ENCODE peak calls at places on chromosomes 3 and 15, in ten cellular contexts. Y is GM20000, U is H9, J is heart left ventricle, F is Calu3, N is left ventricle myocardium inferior, H is stomach, Z is left lung, I is fibroblast of mammary gland, E is GM12878. B is an unnamed sample.

GRCh38 chr15:34514251-34514760 is 69.1 kb downstream of the GOLGA8B start:
- DNase-seq in J (peak), Z (peak), I (no peak), N (peak), Y (peak), E (no peak), H (no peak), U (no peak), F (peak), B (peak)

GRCh38 chr15:68205949-68206539 is 912 bp upstream of the CALML4 start:
- DNase-seq in F (peak), E (no peak), I (no peak), Z (peak), U (peak), N (peak), H (peak), Y (no peak), J (peak), B (no peak)

GRCh38 chr3:178968996-178969700 is 102.5 kb downstream of the ZMAT3 start:
- DNase-seq in U (no peak), F (no peak), Y (peak), J (no peak), Z (no peak), N (no peak), H (no peak), I (no peak), E (peak), B (no peak)

GRCh38 chr3:21645121-21645897 is 105.7 kb downstream of the ZNF385D start:
- DNase-seq in U (no peak), I (peak), J (peak), N (peak), Y (no peak), F (no peak), Z (no peak), H (peak), E (no peak), B (no peak)

GRCh38 chr15:95162967-95163531 is 931.7 kb downstream of the MCTP2 start:
- DNase-seq in I (peak), E (no peak), F (no peak), Z (no peak), Y (no peak), J (no peak), H (no peak), N (no peak), U (no peak), B (no peak)

GRCh38 chr3:54223063-54223462 is 100.7 kb downstream of the CACNA2D3 start:
- DNase-seq in N (no peak), I (no peak), J (no peak), H (no peak), E (no peak), Y (no peak), Z (no peak), U (no peak), F (no peak), B (no peak)

GRCh38 chr3:139771331-139771730 is 93.6 kb upstream of the NMNAT3 start:
- DNase-seq in J (no peak), E (no peak), Z (no peak), U (no peak), F (no peak), H (no peak), I (no peak), Y (no peak), N (no peak), B (no peak)

GRCh38 chr3:45507820-45508317 is 86.7 kb upstream of the LIMD1 start:
- DNase-seq in N (peak), F (no peak), Z (no peak), Y (no peak), I (peak), U (peak), H (no peak), J (peak), E (no peak), B (peak)

GRCh38 chr3:126846316-126846715 is 136.6 kb upstream of the PLXNA1 start:
- DNase-seq in I (peak), U (no peak), Y (no peak), H (no peak), Z (no peak), F (no peak), N (no peak), J (no peak), E (no peak), B (no peak)

GRCh38 chr15:77497108-77497737 is 76.5 kb downstream of the HMG20A start:
- DNase-seq in N (peak), Z (no peak), H (peak), J (peak), I (no peak), E (no peak), Y (no peak), U (peak), F (no peak), B (no peak)

GRCh38 chr3:5122741-5123706 is 932 bp downstream of the ARL8B start:
- DNase-seq in Z (no peak), E (no peak), J (peak), H (peak), N (peak), F (peak), Y (peak), I (peak), U (peak), B (no peak)

GRCh38 chr3:39000008-39000450 is 51.7 kb downstream of the SCN11A start:
- DNase-seq in U (peak), I (peak), E (peak), J (no peak), Z (no peak), Y (peak), F (no peak), N (no peak), H (no peak), B (no peak)

GRCh38 chr15:45646220-45646619 is 11.4 kb downstream of the SQOR start:
- DNase-seq in U (no peak), F (no peak), I (peak), Y (no peak), Z (no peak), J (no peak), H (no peak), E (no peak), N (no peak), B (no peak)

GRCh38 chr15:55589297-55589696 is 1.2 kb upstream of the PYGO1 start:
- DNase-seq in F (no peak), J (no peak), E (no peak), Z (no peak), N (no peak), I (peak), H (no peak), Y (no peak), U (no peak), B (no peak)

GRCh38 chr15:29670945-29671307 is 151.3 kb downstream of the TJP1 start:
- DNase-seq in H (peak), Y (no peak), U (no peak), Z (no peak), I (peak), E (no peak), N (no peak), J (no peak), F (peak), B (no peak)

GRCh38 chr15:68574051-68574450 is 4.7 kb upstream of the CORO2B start:
- DNase-seq in J (no peak), Y (no peak), U (no peak), E (no peak), N (no peak), H (no peak), F (no peak), Z (no peak), I (no peak), B (no peak)

GRCh38 chr3:126129408-126129891 is 45.5 kb upstream of the SLC41A3 start:
- DNase-seq in N (peak), I (peak), J (peak), Y (no peak), H (peak), E (no peak), F (peak), Z (peak), U (peak), B (no peak)

GRCh38 chr3:187975571-187976360 is 178.2 kb upstream of the LPP start:
- DNase-seq in U (no peak), H (no peak), F (no peak), N (peak), Y (no peak), I (peak), E (no peak), Z (no peak), J (no peak), B (no peak)

GRCh38 chr3:39147711-39148115 is 5.7 kb downstream of the CSRNP1 start:
- DNase-seq in I (peak), F (peak), Y (no peak), U (no peak), Z (no peak), J (peak), N (no peak), H (no peak), E (no peak), B (peak)

GRCh38 chr3:63032876-63033275 is 157.7 kb upstream of the CADPS start:
- DNase-seq in N (no peak), J (no peak), E (no peak), H (no peak), F (no peak), Y (no peak), U (no peak), I (peak), Z (no peak), B (no peak)

GRCh38 chr3:125462722-125463299 is 57.2 kb downstream of the SNX4 start:
- DNase-seq in N (no peak), F (no peak), Z (no peak), Y (no peak), I (no peak), J (no peak), H (no peak), U (no peak), E (no peak), B (no peak)

GRCh38 chr15:29090617-29091466 is 178.8 kb downstream of the NSMCE3 start:
- DNase-seq in I (peak), U (peak), Z (no peak), N (no peak), E (no peak), Y (no peak), H (no peak), J (no peak), F (no peak), B (peak)

GRCh38 chr15:51315726-51316125 is 22.7 kb downstream of the CYP19A1 start:
- DNase-seq in H (no peak), U (no peak), I (no peak), Z (no peak), F (no peak), Y (no peak), N (no peak), J (no peak), E (no peak), B (no peak)

GRCh38 chr3:130971208-130971607 is 55.4 kb downstream of the ASTE1 start:
- DNase-seq in U (no peak), Z (no peak), N (no peak), H (no peak), E (no peak), F (no peak), Y (no peak), I (no peak), J (no peak), B (no peak)

GRCh38 chr3:146131616-146132410 is 29.2 kb downstream of the PLOD2 start:
- DNase-seq in N (no peak), J (no peak), U (no peak), F (peak), I (peak), H (no peak), E (no peak), Y (no peak), Z (no peak), B (no peak)

GRCh38 chr3:100426029-100426682 is 24.8 kb downstream of the LNP1 start:
- DNase-seq in I (no peak), E (no peak), U (no peak), H (no peak), Z (no peak), J (no peak), F (no peak), N (no peak), Y (no peak), B (no peak)

GRCh38 chr15:82044373-82045178 is 1.2 kb downstream of the MEX3B start:
- DNase-seq in Y (peak), H (no peak), Z (peak), F (no peak), N (peak), J (peak), U (peak), E (no peak), I (peak), B (peak)

GRCh38 chr3:169607909-169608308 is 55.6 kb downstream of the MECOM start:
- DNase-seq in H (no peak), F (no peak), E (no peak), Z (no peak), I (no peak), Y (no peak), N (no peak), U (no peak), J (no peak), B (no peak)

GRCh38 chr3:170632780-170633179 is 46.9 kb upstream of the SLC7A14 start:
- DNase-seq in I (peak), Z (no peak), E (peak), J (no peak), Y (peak), H (no peak), N (no peak), F (no peak), U (no peak), B (no peak)

GRCh38 chr15:27762471-27762870 is 336.6 kb downstream of the OCA2 start:
- DNase-seq in Z (no peak), J (no peak), Y (no peak), F (no peak), U (no peak), N (no peak), H (no peak), I (no peak), E (no peak), B (no peak)

GRCh38 chr15:78035319-78035718 is 42.2 kb downstream of the TBC1D2B start:
- DNase-seq in Y (no peak), N (no peak), E (no peak), I (no peak), F (no peak), Z (no peak), H (peak), U (no peak), J (peak), B (no peak)

GRCh38 chr3:185724761-185725160 is 100.1 kb downstream of the IGF2BP2 start:
- DNase-seq in I (peak), Z (no peak), Y (no peak), J (no peak), F (no peak), H (no peak), N (no peak), E (no peak), U (no peak), B (no peak)

GRCh38 chr3:55884491-55885285 is 397.6 kb upstream of the WNT5A start:
- DNase-seq in Y (no peak), E (no peak), F (no peak), J (no peak), N (no peak), U (no peak), H (no peak), I (no peak), Z (no peak), B (no peak)

GRCh38 chr15:67120009-67120838 is 54.8 kb downstream of the SMAD3 start:
- DNase-seq in J (no peak), I (no peak), E (no peak), F (no peak), U (no peak), Y (no peak), N (no peak), Z (no peak), H (no peak), B (no peak)

GRCh38 chr3:64888165-64888564 is 200.4 kb upstream of the ADAMTS9 start:
- DNase-seq in J (no peak), U (no peak), F (no peak), E (no peak), N (no peak), H (no peak), Z (no peak), Y (no peak), I (no peak), B (no peak)

GRCh38 chr15:70121656-70122297 is 24.1 kb upstream of the TLE3 start:
- DNase-seq in Z (no peak), F (no peak), H (peak), N (peak), I (peak), Y (no peak), E (no peak), U (no peak), J (peak), B (no peak)

GRCh38 chr15:80194914-80195313 is 42.1 kb downstream of the FAH start:
- DNase-seq in F (no peak), I (no peak), J (no peak), Y (no peak), Z (no peak), E (no peak), U (no peak), N (no peak), H (no peak), B (no peak)

GRCh38 chr15:98712845-98713584 is 64.7 kb downstream of the IGF1R start:
- DNase-seq in N (no peak), F (no peak), I (peak), Z (no peak), J (no peak), U (no peak), Y (no peak), E (no peak), H (no peak), B (no peak)

GRCh38 chr3:104604326-104605010 is 762.2 kb upstream of the ALCAM start:
- DNase-seq in F (no peak), Z (no peak), H (no peak), N (no peak), I (peak), E (no peak), Y (no peak), U (no peak), J (no peak), B (no peak)
- TF ChIP-seq CTCF in F (no peak), Z (no peak), H (no peak), N (peak), I (peak), E (no peak), Y (no peak), U (peak), J (no peak), B (no peak)

GRCh38 chr3:42900731-42901420 is 5.1 kb upstream of the ZNF662 start:
- DNase-seq in U (no peak), I (no peak), Y (no peak), Z (no peak), N (no peak), F (peak), H (peak), J (no peak), E (no peak), B (no peak)

GRCh38 chr3:42900226-42900625 is 5.7 kb upstream of the ZNF662 start:
- DNase-seq in U (no peak), I (no peak), F (no peak), J (no peak), E (no peak), H (no peak), N (no peak), Y (no peak), Z (no peak), B (no peak)

GRCh38 chr3:42902257-42902656 is 3.7 kb upstream of the ZNF662 start:
- DNase-seq in H (no peak), E (no peak), N (no peak), J (no peak), U (no peak), Z (no peak), I (no peak), Y (no peak), F (no peak), B (no peak)

GRCh38 chr3:42895332-42895868 is 10.5 kb upstream of the ZNF662 start:
- DNase-seq in F (no peak), E (no peak), I (no peak), N (no peak), Z (no peak), U (no peak), J (no peak), Y (no peak), H (no peak), B (no peak)

DNA sequence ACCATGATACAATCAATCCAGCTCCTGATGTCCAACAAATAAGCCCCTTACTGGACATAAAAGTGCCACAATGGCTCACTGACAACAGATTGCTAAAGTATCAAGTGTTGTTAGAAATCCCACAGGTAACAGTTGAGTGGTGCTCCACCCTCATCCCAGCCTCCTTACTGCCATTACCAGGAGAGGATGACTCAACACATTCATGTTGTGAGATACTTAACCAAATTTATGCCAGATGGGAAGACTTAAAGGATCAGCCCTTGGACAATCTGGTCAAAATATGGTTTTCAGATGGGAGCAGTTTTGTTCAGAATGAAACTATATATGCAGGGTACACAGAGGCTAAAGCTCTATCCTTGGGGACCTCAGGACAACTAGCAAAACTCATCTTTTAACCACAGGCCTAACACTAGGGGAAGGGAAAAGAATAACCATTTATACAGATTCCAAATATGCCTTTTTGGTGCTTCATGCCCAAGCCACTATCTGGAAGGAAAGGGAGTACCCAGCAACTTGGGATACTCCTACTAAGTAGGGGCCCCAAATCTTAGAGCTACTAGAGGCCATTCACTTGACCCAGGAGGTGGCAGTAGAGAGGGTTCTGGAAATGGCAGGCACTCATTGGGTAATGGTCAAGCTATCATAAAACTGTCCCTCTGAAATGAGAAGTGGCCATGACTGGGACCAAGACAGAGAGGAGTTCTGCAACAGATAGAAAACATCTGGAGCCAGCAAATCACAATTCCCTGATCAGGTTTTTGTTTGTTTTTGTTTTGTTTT is 6.9 kb upstream of the ZNF662 start:
- DNase-seq in H (no peak), Y (no peak), F (no peak), N (no peak), I (peak), E (no peak), U (no peak), Z (no peak), J (no peak), B (no peak)
- TF ChIP-seq CTCF in H (no peak), Y (no peak), F (no peak), N (no peak), I (peak), E (no peak), U (peak), Z (no peak), J (no peak), B (no peak)

DNA sequence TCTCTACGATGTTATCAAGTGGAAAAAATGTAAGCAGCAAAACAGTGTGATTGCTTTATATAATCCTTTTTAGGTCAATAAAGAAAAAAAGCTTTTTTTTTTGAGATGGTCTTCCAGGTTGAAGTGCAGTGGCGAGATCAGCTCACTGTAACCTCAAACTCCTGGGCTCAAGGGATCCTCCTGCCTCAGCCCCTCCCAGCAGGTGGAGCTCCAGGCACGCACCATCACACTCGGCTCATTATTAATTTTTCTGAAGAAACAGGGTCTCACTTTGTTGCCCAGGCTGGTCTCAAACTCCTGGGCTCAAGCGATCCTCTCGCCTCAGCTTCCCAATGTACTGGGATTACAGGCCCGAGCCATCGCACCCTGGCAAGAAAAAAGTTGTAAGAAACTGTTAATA is 17.3 kb downstream of the RNF168 start:
- DNase-seq in Y (no peak), Z (no peak), N (no peak), J (no peak), E (no peak), I (peak), H (no peak), U (no peak), F (peak), B (peak)
- TF ChIP-seq CTCF in Y (peak), Z (no peak), N (peak), J (peak), E (peak), I (peak), H (no peak), U (peak), F (no peak), B (no peak)

DNA sequence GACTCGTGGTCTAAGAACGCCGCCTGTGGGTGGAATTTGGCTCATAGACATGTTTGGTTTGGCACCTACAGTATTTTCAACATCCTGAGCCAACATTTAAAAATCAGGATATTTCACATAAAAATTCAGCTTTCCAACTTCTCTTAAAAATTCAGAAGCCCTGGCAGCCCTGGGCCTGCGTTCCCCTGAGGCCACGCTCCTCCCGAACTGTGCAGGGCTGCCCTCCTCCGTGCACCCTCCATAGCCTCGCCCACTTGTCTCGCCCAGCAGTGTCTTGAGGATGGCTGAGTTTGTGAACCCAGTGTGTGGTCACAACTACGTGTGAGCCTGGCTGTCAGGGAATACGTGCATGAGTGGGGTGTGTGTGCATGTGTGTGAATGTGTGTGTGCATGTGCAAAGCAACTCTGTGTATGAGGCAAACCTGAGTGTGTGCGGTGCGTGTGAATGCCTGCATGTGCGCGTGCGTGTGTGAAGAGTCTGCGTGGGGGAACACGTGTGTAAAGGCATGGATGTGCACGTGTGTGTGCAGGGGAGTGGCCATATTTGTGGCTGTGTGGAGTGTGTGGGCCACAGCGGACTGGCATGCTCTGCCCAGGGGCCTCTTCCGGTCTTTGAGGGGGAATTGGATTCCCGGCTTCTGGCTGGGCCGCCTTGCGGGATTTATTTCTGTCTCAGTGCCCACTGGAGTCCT is 30.9 kb downstream of the PTH1R start:
- DNase-seq in F (no peak), I (peak), U (no peak), J (no peak), Z (no peak), Y (no peak), N (no peak), E (no peak), H (no peak), B (no peak)
- TF ChIP-seq CTCF in F (no peak), I (peak), U (no peak), J (peak), Z (no peak), Y (no peak), N (peak), E (no peak), H (no peak), B (no peak)

B was measured in endothelial cell.